ENCODE peak calls at places on chromosomes 6 and 20, in seven cellular contexts. G, O, P, R, F, Y and U are unnamed samples.

GRCh38 chr6:8810325-8810724 is 375.0 kb upstream of the SLC35B3 start:
- DNase-seq in G (no peak), O (no peak), P (no peak), R (no peak), F (no peak), Y (no peak), U (no peak)

GRCh38 chr6:12490904-12491571 is 200.9 kb downstream of the EDN1 start:
- DNase-seq in G (peak; percentile 20), O (no peak), P (no peak), R (no peak), F (no peak), Y (no peak), U (peak; percentile 42)

GRCh38 chr6:52352239-52353008 is 9.5 kb upstream of the PAQR8 start:
- DNase-seq in G (peak; percentile 80), O (no peak), P (no peak), R (no peak), F (peak; percentile 33), Y (no peak), U (peak; percentile 6)

GRCh38 chr6:70379473-70380013 is 33.8 kb upstream of the FAM135A start:
- DNase-seq in G (no peak), O (no peak), P (no peak), R (no peak), F (no peak), Y (no peak), U (no peak)

GRCh38 chr6:164039954-164040375 is 625.4 kb downstream of the QKI start:
- DNase-seq in G (no peak), O (no peak), P (no peak), R (peak; percentile 35), F (peak; percentile 18), Y (peak; percentile 1), U (no peak)

GRCh38 chr6:22884441-22884840 is 315.1 kb downstream of the HDGFL1 start:
- DNase-seq in G (no peak), O (no peak), P (no peak), R (no peak), F (no peak), Y (no peak), U (no peak)

GRCh38 chr6:21800948-21801438 is 207.4 kb downstream of the SOX4 start:
- DNase-seq in G (peak; percentile 48), O (peak; percentile 96), P (peak; percentile 14), R (no peak), F (no peak), Y (no peak), U (no peak)

GRCh38 chr6:112149236-112149635 is 61.8 kb downstream of the FAM229B start:
- DNase-seq in G (no peak), O (peak; percentile 24), P (no peak), R (no peak), F (no peak), Y (no peak), U (no peak)

GRCh38 chr20:5691918-5692618 is 58.1 kb upstream of the SHLD1 start:
- DNase-seq in G (no peak), O (peak; percentile 62), P (peak; percentile 98), R (no peak), F (peak; percentile 83), Y (no peak), U (no peak)

GRCh38 chr6:88908598-88909548 is 54.5 kb downstream of the RNGTT start:
- DNase-seq in G (no peak), O (no peak), P (no peak), R (no peak), F (no peak), Y (no peak), U (no peak)

GRCh38 chr6:29751480-29751879 is 28.2 kb downstream of the HLA-F start:
- DNase-seq in G (no peak), O (no peak), P (no peak), R (no peak), F (no peak), Y (no peak), U (no peak)

GRCh38 chr6:105568121-105568520 is 165.2 kb upstream of the PREP start:
- DNase-seq in G (peak; percentile 16), O (no peak), P (no peak), R (no peak), F (no peak), Y (no peak), U (no peak)

GRCh38 chr6:166617359-166617758 is 9.7 kb downstream of the RPS6KA2 start:
- DNase-seq in G (no peak), O (no peak), P (no peak), R (no peak), F (no peak), Y (no peak), U (no peak)

GRCh38 chr6:11769244-11769643 is 9.4 kb downstream of the ADTRP start:
- DNase-seq in G (no peak), O (no peak), P (no peak), R (no peak), F (no peak), Y (no peak), U (no peak)

GRCh38 chr20:33672426-33673114 is 1.7 kb downstream of the NECAB3 start:
- DNase-seq in G (no peak), O (peak; percentile 75), P (no peak), R (no peak), F (no peak), Y (no peak), U (no peak)

GRCh38 chr20:39861381-39861780 is 827.7 kb downstream of the MAFB start:
- DNase-seq in G (peak; percentile 15), O (no peak), P (peak; percentile 84), R (no peak), F (no peak), Y (no peak), U (no peak)

GRCh38 chr6:118485601-118486550 is 62.2 kb upstream of the PLN start:
- DNase-seq in G (no peak), O (no peak), P (no peak), R (no peak), F (no peak), Y (no peak), U (no peak)

GRCh38 chr20:286508-286907 is 4.0 kb downstream of the C20orf96 start:
- DNase-seq in G (no peak), O (no peak), P (no peak), R (no peak), F (no peak), Y (no peak), U (no peak)

GRCh38 chr6:159110013-159110412 is 59.2 kb upstream of the FNDC1 start:
- DNase-seq in G (peak; percentile 58), O (peak; percentile 36), P (no peak), R (no peak), F (no peak), Y (no peak), U (no peak)

GRCh38 chr6:2231438-2231837 is 14.0 kb downstream of the GMDS start:
- DNase-seq in G (no peak), O (no peak), P (no peak), R (no peak), F (no peak), Y (no peak), U (no peak)

GRCh38 chr6:53710788-53711187 is 45.2 kb upstream of the KLHL31 start:
- DNase-seq in G (no peak), O (no peak), P (no peak), R (no peak), F (no peak), Y (no peak), U (no peak)

GRCh38 chr6:150198532-150198931 is 55.7 kb downstream of the PPP1R14C start:
- DNase-seq in G (no peak), O (no peak), P (no peak), R (no peak), F (no peak), Y (no peak), U (no peak)